ENCODE peak calls at places on chromosomes 16 and 17, in ten cellular contexts. F, M, J, Z, N, X, S, U, R and T are unnamed samples.

GRCh38 chr17:30302241-30302640 is 10.5 kb upstream of the BLMH start:
- DNase-seq in F (no peak), S (no peak), N (no peak), U (no peak), J (no peak), M (no peak), X (no peak), R (no peak), Z (no peak), T (no peak)

GRCh38 chr16:72860726-72861562 is 187.0 kb downstream of the ZFHX3 start:
- DNase-seq in N (no peak), R (no peak), S (no peak), M (no peak), X (no peak), U (no peak), J (peak), Z (no peak), F (no peak), T (no peak)

GRCh38 chr17:671076-671762 is 43.4 kb downstream of the VPS53 start:
- DNase-seq in R (no peak), S (no peak), N (no peak), X (no peak), J (no peak), U (no peak), Z (no peak), M (no peak), F (no peak), T (no peak)

GRCh38 chr17:75183999-75184884 is 1.5 kb upstream of the SUMO2 start:
- DNase-seq in F (no peak), X (no peak), U (no peak), Z (no peak), M (no peak), S (no peak), R (no peak), N (no peak), J (no peak), T (no peak)

GRCh38 chr16:86143666-86144065 is 244.7 kb downstream of the IRF8 start:
- DNase-seq in M (no peak), U (no peak), N (no peak), F (no peak), S (no peak), R (no peak), Z (no peak), J (no peak), X (no peak), T (no peak)

GRCh38 chr16:48576927-48577326 is 33.1 kb downstream of the N4BP1 start:
- DNase-seq in M (no peak), X (no peak), J (no peak), Z (no peak), F (no peak), R (no peak), N (no peak), S (no peak), U (peak), T (no peak)

GRCh38 chr17:75778861-75779249 is 5.8 kb upstream of the UNK start:
- DNase-seq in R (no peak), N (peak), Z (no peak), M (peak), U (no peak), F (peak), S (no peak), J (no peak), X (peak), T (peak)

GRCh38 chr16:4091638-4092037 is 24.6 kb downstream of the ADCY9 start:
- DNase-seq in S (no peak), N (no peak), R (no peak), J (no peak), Z (no peak), U (no peak), M (no peak), F (no peak), X (peak), T (no peak)

GRCh38 chr17:77253611-77254051 is 112.9 kb downstream of the SEC14L1 start:
- DNase-seq in N (no peak), M (no peak), R (no peak), U (no peak), J (no peak), X (no peak), S (no peak), Z (no peak), F (no peak), T (no peak)

GRCh38 chr16:3999479-3999868 is 116.8 kb downstream of the ADCY9 start:
- DNase-seq in F (no peak), R (no peak), N (no peak), Z (peak), M (no peak), S (peak), X (no peak), J (peak), U (no peak), T (peak)

GRCh38 chr17:44197980-44198720 is 1.5 kb downstream of the ATXN7L3 start:
- DNase-seq in U (peak), M (peak), R (no peak), X (no peak), N (no peak), F (no peak), J (peak), Z (peak), S (peak), T (no peak)

GRCh38 chr17:83061586-83061985 is 17.8 kb upstream of the METRNL start:
- DNase-seq in J (no peak), Z (no peak), R (no peak), N (no peak), F (peak), S (no peak), X (no peak), M (no peak), U (no peak), T (no peak)

GRCh38 chr17:1484586-1485310 is 7.7 kb downstream of the MYO1C start:
- DNase-seq in N (no peak), X (peak), F (peak), Z (peak), J (peak), R (no peak), S (no peak), U (peak), M (peak), T (peak)

GRCh38 chr17:19645608-19646250 is 2.8 kb upstream of the ALDH3A2 start:
- DNase-seq in R (no peak), N (peak), S (no peak), X (peak), U (no peak), J (peak), M (peak), F (no peak), Z (peak), T (peak)

GRCh38 chr17:38403491-38403890 is 24.8 kb upstream of the ARHGAP23 start:
- DNase-seq in F (no peak), N (no peak), S (peak), Z (no peak), M (no peak), R (no peak), U (no peak), J (no peak), X (no peak), T (no peak)

GRCh38 chr16:85436636-85437160 is 176.4 kb upstream of the GSE1 start:
- DNase-seq in N (no peak), Z (no peak), M (no peak), U (no peak), F (peak), J (no peak), R (no peak), S (no peak), X (peak), T (peak)

GRCh38 chr16:2675021-2675420 is 7.3 kb upstream of the KCTD5 start:
- DNase-seq in R (no peak), Z (no peak), U (no peak), J (no peak), M (no peak), F (no peak), S (no peak), N (no peak), X (no peak), T (no peak)

GRCh38 chr17:57906910-57907309 is 48.3 kb downstream of the CUEDC1 start:
- DNase-seq in N (no peak), X (no peak), U (no peak), Z (no peak), M (no peak), F (no peak), J (no peak), R (no peak), S (no peak), T (no peak)

GRCh38 chr16:64180136-64180900 is 941.5 kb downstream of the CDH11 start:
- DNase-seq in N (no peak), U (no peak), Z (no peak), F (no peak), X (no peak), R (no peak), M (no peak), J (no peak), S (no peak), T (no peak)

GRCh38 chr17:47732399-47733046 is 513 bp upstream of the TBX21 start:
- DNase-seq in R (no peak), S (no peak), J (no peak), M (no peak), F (no peak), N (no peak), X (no peak), U (no peak), Z (no peak), T (no peak)

GRCh38 chr17:7208754-7209460 is 10.7 kb downstream of the DLG4 start:
- DNase-seq in S (no peak), R (no peak), J (no peak), X (no peak), F (no peak), N (no peak), M (no peak), U (no peak), Z (no peak), T (no peak)

GRCh38 chr16:2178321-2179106 is 17.9 kb downstream of the CASKIN1 start:
- DNase-seq in X (no peak), F (no peak), J (no peak), M (no peak), U (no peak), Z (no peak), N (no peak), S (no peak), R (no peak), T (peak)

GRCh38 chr17:57990037-57990436 is 2.0 kb upstream of the VEZF1 start:
- DNase-seq in U (no peak), M (no peak), S (no peak), F (no peak), Z (no peak), J (no peak), R (no peak), N (no peak), X (no peak), T (no peak)

GRCh38 chr16:14121135-14121534 is 50.0 kb downstream of the MRTFB start:
- DNase-seq in U (no peak), S (no peak), Z (no peak), J (no peak), R (no peak), F (no peak), M (no peak), X (no peak), N (no peak), T (no peak)

GRCh38 chr17:40461036-40461721 is 17.9 kb downstream of the IGFBP4 start:
- DNase-seq in U (no peak), Z (no peak), S (peak), R (no peak), M (no peak), F (no peak), N (no peak), X (no peak), J (no peak), T (no peak)

GRCh38 chr16:84704253-84704652 is 4.5 kb downstream of the USP10 start:
- DNase-seq in Z (no peak), U (no peak), R (no peak), J (peak), S (no peak), N (no peak), M (no peak), X (no peak), F (no peak), T (no peak)

GRCh38 chr17:40714473-40714872 is 10.9 kb upstream of the KRT24 start:
- DNase-seq in J (no peak), S (no peak), Z (no peak), M (no peak), F (no peak), R (no peak), U (no peak), X (no peak), N (no peak), T (peak)

GRCh38 chr17:48241131-48241591 is 133.6 kb downstream of the SNX11 start:
- DNase-seq in U (peak), M (peak), N (no peak), S (peak), R (no peak), J (peak), X (no peak), Z (peak), F (no peak), T (no peak)

GRCh38 chr16:79468236-79468635 is 132.3 kb downstream of the MAF start:
- DNase-seq in F (no peak), U (no peak), M (no peak), X (no peak), S (no peak), Z (no peak), J (no peak), N (no peak), R (no peak), T (no peak)

DNA sequence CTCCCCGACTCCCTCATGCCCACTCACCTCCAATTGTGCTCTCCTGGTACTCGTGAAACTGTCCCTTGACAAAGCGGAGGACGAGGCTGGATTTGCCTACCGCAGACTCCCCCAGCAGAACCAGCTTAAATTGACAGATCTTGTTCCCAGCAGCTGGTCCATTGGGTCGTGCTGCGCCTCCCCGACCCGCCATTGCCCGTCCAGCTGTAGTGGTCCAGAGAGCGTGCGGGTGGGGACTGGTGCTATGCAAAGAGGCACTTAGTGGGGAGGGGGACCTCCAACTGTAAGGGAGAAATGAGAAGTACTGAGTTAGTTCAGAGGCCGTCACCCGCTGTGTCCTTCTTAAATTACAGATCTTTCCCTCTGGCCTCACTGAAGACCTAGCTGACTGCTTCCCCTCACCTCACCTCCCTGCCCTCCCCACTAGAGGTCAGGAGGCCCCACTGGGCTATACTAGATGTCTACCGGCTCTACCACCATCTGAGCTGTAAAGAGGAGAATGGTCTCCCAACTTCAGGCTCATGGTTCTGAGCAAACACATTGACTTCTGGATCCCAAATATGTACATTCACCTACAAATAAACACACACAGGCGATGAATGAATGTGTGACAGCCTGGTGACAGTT is 7.8 kb downstream of the HSPB9 start:
- DNase-seq in Z (no peak), S (no peak), F (no peak), M (no peak), U (no peak), R (no peak), X (no peak), J (no peak), N (no peak), T (no peak)
- TF ChIP-seq CTCF in Z (no peak), S (no peak), F (no peak), M (no peak), U (no peak), R (no peak), X (no peak), J (no peak), N (no peak), T (no peak)

DNA sequence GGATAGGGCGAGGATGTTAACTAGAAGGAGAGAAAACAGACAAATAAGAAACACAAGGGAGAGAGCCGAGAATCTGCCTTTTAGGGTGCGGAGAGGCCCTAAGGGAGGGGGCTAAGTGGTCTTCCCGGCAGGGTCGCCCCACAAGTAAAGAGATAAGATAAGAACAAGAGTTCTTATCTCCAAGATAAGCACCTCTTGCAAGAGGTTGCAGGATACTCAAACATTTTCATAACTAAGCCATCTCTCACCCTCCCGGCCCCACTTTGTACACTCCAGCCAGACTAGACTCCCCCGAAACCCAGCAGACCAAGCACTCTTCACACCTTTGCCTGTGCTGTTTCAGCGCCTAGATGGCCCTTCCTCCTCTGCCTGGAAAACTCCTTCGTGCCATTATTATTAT is 14.3 kb downstream of the ZNF319 start:
- DNase-seq in U (no peak), R (no peak), J (no peak), N (no peak), S (no peak), X (no peak), Z (no peak), M (no peak), F (no peak), T (no peak)
- TF ChIP-seq CTCF in U (no peak), R (no peak), J (no peak), N (no peak), S (no peak), X (no peak), Z (no peak), M (no peak), F (no peak), T (no peak)

GRCh38 chr16:88533945-88534641 is 36.1 kb upstream of the ZC3H18 start:
- DNase-seq in M (peak), X (no peak), S (peak), J (peak), N (no peak), U (peak), F (peak), Z (peak), R (no peak), T (peak)

GRCh38 chr16:88535181-88535856 is 34.9 kb upstream of the ZC3H18 start:
- DNase-seq in N (no peak), U (no peak), F (no peak), R (no peak), X (no peak), Z (no peak), S (no peak), M (no peak), J (no peak), T (no peak)

GRCh38 chr16:88535857-88536222 is 34.4 kb upstream of the ZC3H18 start:
- DNase-seq in U (no peak), R (no peak), S (no peak), J (no peak), Z (no peak), F (no peak), X (no peak), M (no peak), N (no peak), T (no peak)

GRCh38 chr16:88533381-88533831 is 36.8 kb upstream of the ZC3H18 start:
- DNase-seq in Z (peak), U (no peak), R (no peak), M (no peak), X (no peak), S (peak), N (no peak), F (no peak), J (no peak), T (no peak)

DNA sequence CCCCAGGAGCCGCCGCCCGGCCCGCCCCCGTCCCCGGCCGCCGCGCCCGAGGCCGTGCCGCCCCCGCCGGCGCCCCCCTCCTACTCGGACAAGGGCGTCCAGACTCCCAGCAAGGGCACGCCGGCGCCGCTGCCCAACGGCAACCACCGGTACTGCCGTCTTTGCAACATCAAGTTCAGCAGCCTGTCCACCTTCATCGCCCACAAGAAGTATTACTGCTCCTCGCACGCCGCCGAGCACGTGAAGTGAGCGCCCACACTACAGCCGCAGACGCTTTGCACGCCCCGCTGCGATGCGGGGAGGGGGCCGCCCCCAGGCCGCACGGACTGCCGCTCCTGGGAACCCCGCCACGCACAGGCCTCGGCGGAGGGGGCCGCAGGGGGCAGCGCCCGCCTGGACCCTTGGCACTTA is 35.5 kb upstream of the ZC3H18 start:
- DNase-seq in Z (peak), J (peak), U (no peak), N (no peak), R (no peak), M (peak), X (no peak), S (peak), F (no peak), T (peak)
- TF ChIP-seq CTCF in Z (peak), J (no peak), U (no peak), N (no peak), R (peak), M (peak), X (no peak), S (peak), F (no peak), T (no peak)

GRCh38 chr17:49575524-49576120 is at the start of gene NXPH3:
- DNase-seq in M (peak), R (no peak), S (peak), X (peak), U (peak), J (peak), Z (no peak), F (peak), N (peak), T (peak)
- TF ChIP-seq CTCF in M (peak), R (peak), S (no peak), X (peak), U (peak), J (no peak), Z (peak), F (no peak), N (peak), T (peak)

GRCh38 chr17:61611323-61611722 is 20.3 kb upstream of the NACA2 start:
- DNase-seq in Z (no peak), M (no peak), S (no peak), U (no peak), N (no peak), R (no peak), J (no peak), F (no peak), X (no peak), T (no peak)
- TF ChIP-seq CTCF in Z (no peak), M (no peak), S (no peak), U (no peak), N (no peak), R (no peak), J (no peak), F (no peak), X (no peak), T (no peak)

DNA sequence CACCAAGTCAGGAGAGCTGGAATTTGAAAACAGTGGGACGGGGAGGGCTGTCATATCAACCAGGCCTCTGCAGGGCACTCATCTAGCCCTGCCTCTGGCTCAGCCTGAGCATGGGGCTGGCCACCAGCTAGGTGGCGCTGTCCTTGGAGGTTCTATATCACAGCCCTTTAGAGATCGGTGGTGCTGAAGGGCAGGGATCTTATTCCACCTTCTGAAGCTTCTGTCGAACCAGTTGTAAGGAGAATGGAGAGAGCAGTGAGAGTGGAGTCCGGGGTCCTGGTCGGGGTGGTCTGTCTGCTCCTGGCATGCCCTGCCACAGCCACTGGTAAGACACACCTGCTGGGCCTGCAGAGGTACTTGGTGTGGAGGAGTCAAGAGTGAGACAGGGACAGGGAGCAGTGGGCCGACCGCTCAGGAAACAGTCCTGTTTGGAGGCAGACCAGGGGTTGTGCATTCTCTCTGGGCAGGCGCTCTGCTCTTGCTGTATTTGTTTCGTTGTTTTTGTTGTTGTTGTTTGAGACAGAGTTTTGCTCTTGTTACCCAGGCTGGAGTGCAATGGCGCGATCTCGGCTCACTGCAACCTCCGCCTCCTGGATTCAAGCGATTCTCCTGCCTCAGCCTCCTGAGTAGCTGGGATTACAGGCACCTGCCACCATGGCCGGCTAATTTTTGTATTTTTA is at the start of gene CES3:
- DNase-seq in X (peak), Z (peak), F (peak), S (peak), M (peak), J (peak), R (no peak), U (peak), N (no peak), T (peak)
- TF ChIP-seq CTCF in X (peak), Z (peak), F (no peak), S (peak), M (peak), J (peak), R (peak), U (peak), N (peak), T (peak)